ENCODE peak calls at places on chromosomes 2 and 18, in four cellular contexts. A is Caki2; T is osteocyte; B is NK-92 treated with Interleukin-12 subunit alpha and Interleukin-12 subunit beta, amount 100 ng/mL, for 24 hours. E is an unnamed sample.

GRCh38 chr2:241855245-241855887 is 3.3 kb downstream of the PDCD1 start:
- DNase-seq in A (no peak), T (no peak), B (no peak), E (no peak)

GRCh38 chr2:102064679-102065674 is 73.2 kb downstream of the IL1R2 start:
- DNase-seq in A (no peak), T (peak; percentile 66), B (no peak), E (no peak)

GRCh38 chr2:207558106-207558505 is 28.3 kb downstream of the CREB1 start:
- DNase-seq in A (no peak), T (no peak), B (no peak), E (no peak)

GRCh38 chr18:22286576-22286975 is 117.2 kb downstream of the GATA6 start:
- DNase-seq in A (peak; percentile 18), T (no peak), B (no peak), E (peak; percentile 75)

GRCh38 chr2:20474757-20475566 is 28.1 kb downstream of the RHOB start:
- DNase-seq in A (no peak), T (no peak), B (no peak), E (no peak)

GRCh38 chr2:28088970-28089369 is 198.4 kb downstream of the BABAM2 start:
- DNase-seq in A (no peak), T (no peak), B (no peak), E (no peak)

GRCh38 chr18:39486268-39486667 is 1920.7 kb upstream of the CELF4 start:
- DNase-seq in A (no peak), T (no peak), B (no peak), E (no peak)

GRCh38 chr2:23925702-23926288 is 1.1 kb downstream of the ATAD2B start:
- DNase-seq in A (peak; percentile 56), T (no peak), B (peak; percentile 31), E (peak; percentile 79)

GRCh38 chr2:240166191-240166590 is 25.7 kb upstream of the OTOS start:
- DNase-seq in A (no peak), T (no peak), B (no peak), E (no peak)

GRCh38 chr2:6184532-6185302 is 492.5 kb downstream of the SOX11 start:
- DNase-seq in A (no peak), T (no peak), B (no peak), E (no peak)

GRCh38 chr18:50706199-50706598 is 113.6 kb downstream of the MRO start:
- DNase-seq in A (no peak), T (no peak), B (no peak), E (no peak)

GRCh38 chr2:217988014-217988839 is 14.6 kb downstream of the TNS1 start:
- DNase-seq in A (peak; percentile 52), T (no peak), B (peak; percentile 59), E (peak; percentile 89)

GRCh38 chr2:73089270-73090030 is 17.9 kb upstream of the SFXN5 start:
- DNase-seq in A (peak; percentile 79), T (no peak), B (no peak), E (peak; percentile 84)

GRCh38 chr2:65198737-65199136 is 28.9 kb upstream of the ACTR2 start:
- DNase-seq in A (no peak), T (no peak), B (no peak), E (no peak)

E was measured in right atrium auricular region.